ENCODE peak calls at places on chromosome 9, in eight cellular contexts. W is ureter; O is Karpas-422; D is HuH-7.5; F is omental fat pad; V is activated CD4-positive, alpha-beta T cell treated with anti-CD3 and anti-CD28 coated beads, Interleukin-2, amount 50 U/mL, for 4 hours; Q is AG09309; R is HT-29. I is an unnamed sample.

GRCh38 chr9:113322671-113323070 is 17.4 kb downstream of the WDR31 start:
- DNase-seq in W (no peak), O (no peak), D (no peak), F (no peak), V (no peak), Q (no peak), R (no peak), I (no peak)

GRCh38 chr9:134888603-134889195 is 8.1 kb downstream of the FCN2 start:
- DNase-seq in W (no peak), O (no peak), D (no peak), F (no peak), V (no peak), Q (no peak), R (no peak), I (no peak)

GRCh38 chr9:135606885-135607259 is 32.5 kb downstream of the GLT6D1 start:
- DNase-seq in W (no peak), O (no peak), D (no peak), F (no peak), V (no peak), Q (no peak), R (no peak), I (no peak)

GRCh38 chr9:29511680-29512079 is 1938.4 kb upstream of the C9orf72 start:
- DNase-seq in W (no peak), O (no peak), D (no peak), F (no peak), V (no peak), Q (no peak), R (no peak), I (no peak)

GRCh38 chr9:108271646-108272349 is 584.0 kb downstream of the ACTL7B start:
- DNase-seq in W (no peak), O (no peak), D (no peak), F (no peak), V (no peak), Q (peak; percentile 69), R (peak; percentile 84), I (no peak)

GRCh38 chr9:114282104-114282485 is 40.8 kb upstream of the ORM1 start:
- DNase-seq in W (no peak), O (no peak), D (no peak), F (peak; percentile 11), V (no peak), Q (no peak), R (no peak), I (peak; percentile 23)

GRCh38 chr9:14661421-14662059 is 31.7 kb downstream of the ZDHHC21 start:
- DNase-seq in W (no peak), O (peak; percentile 73), D (peak; percentile 15), F (no peak), V (no peak), Q (no peak), R (peak; percentile 46), I (no peak)

GRCh38 chr9:114060711-114061110 is 17.4 kb downstream of the AMBP start:
- DNase-seq in W (no peak), O (no peak), D (no peak), F (no peak), V (no peak), Q (no peak), R (no peak), I (no peak)

GRCh38 chr9:121640076-121640475 is 11.4 kb upstream of the DAB2IP start:
- DNase-seq in W (no peak), O (peak; percentile 83), D (peak; percentile 82), F (no peak), V (no peak), Q (no peak), R (peak; percentile 84), I (peak; percentile 15)

GRCh38 chr9:93813687-93814560 is 141.2 kb downstream of the BARX1 start:
- DNase-seq in W (no peak), O (no peak), D (no peak), F (no peak), V (no peak), Q (no peak), R (no peak), I (no peak)